ENCODE peak calls at places on chromosomes 1 and 21, in five cellular contexts. E, C, H, G and Q are unnamed samples.

GRCh38 chr1:170714163-170714562 is 50.2 kb downstream of the PRRX1 start:
- DNase-seq in E (no peak), H (no peak), C (no peak), G (no peak), Q (no peak)

GRCh38 chr1:109828756-109829505 is 65.2 kb upstream of the EPS8L3 start:
- DNase-seq in H (no peak), G (no peak), C (no peak), E (no peak), Q (no peak)

GRCh38 chr1:247385283-247385682 is 30.7 kb upstream of the NLRP3 start:
- DNase-seq in C (no peak), H (no peak), E (no peak), G (no peak), Q (no peak)

GRCh38 chr1:222798111-222798510 is 16.7 kb upstream of the DISP1 start:
- DNase-seq in C (no peak), G (no peak), E (no peak), H (peak), Q (no peak)

GRCh38 chr1:240138867-240139266 is 47.2 kb downstream of the FMN2 start:
- DNase-seq in C (no peak), H (no peak), E (no peak), G (no peak), Q (no peak)

GRCh38 chr21:33478858-33479678 is 706 bp downstream of the TMEM50B start:
- DNase-seq in C (no peak), E (peak), H (peak), G (peak), Q (peak)

GRCh38 chr1:218344814-218345672 is at the start of gene TGFB2:
- DNase-seq in C (peak), E (no peak), G (no peak), H (peak), Q (peak)

GRCh38 chr1:112626887-112627286 is 7.3 kb downstream of the CAPZA1 start:
- DNase-seq in C (no peak), H (no peak), E (no peak), G (no peak), Q (no peak)

GRCh38 chr1:23421752-23422312 is 2.7 kb downstream of the TCEA3 start:
- DNase-seq in H (no peak), C (peak), E (no peak), G (no peak), Q (no peak)

GRCh38 chr1:56194911-56195310 is 384.5 kb downstream of the PLPP3 start:
- DNase-seq in H (no peak), G (no peak), E (no peak), C (no peak), Q (no peak)

GRCh38 chr1:67294836-67295622 is 12.6 kb upstream of the IL12RB2 start:
- DNase-seq in H (no peak), G (no peak), E (no peak), C (no peak), Q (no peak)

GRCh38 chr1:21586222-21586621 is 77.0 kb downstream of the ALPL start:
- DNase-seq in E (no peak), C (no peak), H (no peak), G (no peak), Q (no peak)

GRCh38 chr1:53138991-53139884 is 3.2 kb downstream of the SLC1A7 start:
- DNase-seq in C (no peak), G (no peak), H (no peak), E (no peak), Q (no peak)

GRCh38 chr1:16155537-16156410 is at the start of gene EPHA2:
- DNase-seq in G (peak), C (peak), E (no peak), H (peak), Q (peak)

GRCh38 chr1:226649780-226650179 is 89.3 kb downstream of the ITPKB start:
- DNase-seq in G (no peak), H (no peak), E (peak), C (no peak), Q (peak)

GRCh38 chr1:38217316-38217715 is 170.7 kb upstream of the POU3F1 start:
- DNase-seq in G (no peak), C (no peak), E (no peak), H (no peak), Q (no peak)

GRCh38 chr1:38209986-38210385 is 163.4 kb upstream of the POU3F1 start:
- DNase-seq in G (no peak), E (no peak), C (no peak), H (no peak), Q (no peak)

GRCh38 chr1:38208720-38209632 is 162.4 kb upstream of the POU3F1 start:
- DNase-seq in G (no peak), C (no peak), H (no peak), E (no peak), Q (no peak)

GRCh38 chr1:38210612-38211177 is 164.1 kb upstream of the POU3F1 start:
- DNase-seq in G (no peak), C (no peak), H (no peak), E (no peak), Q (no peak)

DNA sequence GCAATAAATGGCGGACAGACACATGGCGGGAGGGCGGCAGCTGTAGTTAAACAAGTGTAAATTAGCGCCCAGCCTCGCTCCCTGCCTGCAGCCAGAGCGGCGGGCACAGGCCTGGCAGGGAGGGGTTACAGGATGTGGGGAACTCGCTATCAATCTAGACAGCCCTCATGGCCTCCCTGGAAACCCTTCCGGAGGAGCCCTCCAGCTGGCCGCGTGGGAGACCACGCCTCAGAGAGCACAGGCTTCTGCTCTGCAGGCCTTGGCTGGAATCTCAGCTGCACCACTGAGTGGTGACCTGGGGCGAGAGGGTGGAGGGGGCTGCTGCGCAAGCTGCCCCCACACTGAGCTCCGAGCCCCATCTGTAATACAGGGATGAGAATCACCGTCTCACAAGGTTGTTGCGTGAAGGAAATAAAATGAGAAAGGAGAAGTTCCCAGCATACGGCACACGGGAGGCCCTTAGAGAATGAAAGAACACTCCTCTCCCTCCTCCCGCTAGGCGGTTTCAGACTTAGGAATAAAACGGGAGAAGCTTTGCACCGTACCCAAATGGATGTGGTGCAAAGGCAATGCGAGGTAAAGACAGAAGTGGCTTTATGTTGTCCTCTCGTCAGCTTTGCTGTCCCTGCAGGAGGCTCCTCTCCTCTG is 167.3 kb upstream of the POU3F1 start:
- DNase-seq in G (no peak), E (no peak), H (no peak), C (no peak), Q (no peak)
- TF ChIP-seq CTCF in G (no peak), E (no peak), H (no peak), C (no peak), Q (no peak)

GRCh38 chr1:231091853-231092301 is 51.8 kb upstream of the FAM89A start:
- DNase-seq in E (peak), C (no peak), G (no peak), H (peak), Q (no peak)
- TF ChIP-seq CTCF in E (peak), C (no peak), G (peak), H (peak), Q (peak)

GRCh38 chr1:1349256-1350012 is at the start of gene DVL1:
- DNase-seq in C (peak), G (peak), E (peak), H (peak), Q (peak)
- TF ChIP-seq CTCF in C (peak), G (peak), E (peak), H (no peak), Q (peak)

GRCh38 chr1:58155418-58156123 is 391.0 kb downstream of the OMA1 start:
- DNase-seq in E (no peak), C (no peak), H (peak), G (no peak), Q (no peak)
- TF ChIP-seq CTCF in E (no peak), C (no peak), H (peak), G (peak), Q (peak)

GRCh38 chr1:36087233-36088123 is 1.2 kb upstream of the ADPRS start:
- DNase-seq in E (no peak), C (no peak), G (no peak), H (no peak), Q (no peak)
- TF ChIP-seq CTCF in E (no peak), C (no peak), G (no peak), H (no peak), Q (no peak)

GRCh38 chr21:28193189-28193588 is 799.5 kb downstream of the LTN1 start:
- DNase-seq in E (no peak), C (no peak), G (no peak), H (no peak), Q (no peak)
- TF ChIP-seq CTCF in E (no peak), C (no peak), G (no peak), H (no peak), Q (no peak)

DNA sequence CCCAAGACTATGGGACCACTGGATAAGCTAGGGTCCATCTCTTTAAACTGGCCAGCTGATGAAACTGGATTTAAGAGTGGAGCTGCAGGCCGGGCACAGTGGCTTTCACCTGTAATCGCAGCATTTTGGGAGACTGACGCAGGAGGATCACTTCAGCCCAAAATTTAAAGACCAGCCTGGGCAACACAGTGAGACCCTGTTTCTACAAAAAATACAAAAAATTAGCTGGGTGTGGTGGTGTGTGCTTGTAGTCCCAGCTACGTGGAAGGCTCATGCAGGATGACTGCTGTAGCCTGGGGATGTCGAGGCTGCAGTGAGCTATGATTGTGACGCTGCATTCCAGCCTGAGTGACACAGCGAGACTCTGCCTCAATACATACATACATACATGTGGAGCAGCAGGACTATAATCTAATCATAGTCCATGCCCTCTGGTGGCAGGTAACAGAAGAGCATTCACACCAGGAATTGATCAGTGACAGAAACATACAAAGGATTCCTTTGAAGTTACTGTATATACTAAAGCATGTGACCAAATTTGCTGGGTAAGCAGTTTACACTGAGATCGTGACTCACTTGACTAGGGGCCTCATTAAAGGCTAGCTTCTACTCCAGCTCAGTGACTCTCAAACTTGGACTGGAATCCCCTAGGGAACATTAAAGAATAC is 101.5 kb upstream of the SLFNL1 start:
- DNase-seq in G (no peak), C (peak), H (peak), E (no peak), Q (no peak)
- TF ChIP-seq CTCF in G (peak), C (no peak), H (peak), E (no peak), Q (peak)

GRCh38 chr1:9719978-9720722 is 68.6 kb downstream of the PIK3CD start:
- DNase-seq in C (no peak), E (peak), H (no peak), G (no peak), Q (no peak)
- TF ChIP-seq CTCF in C (no peak), E (no peak), H (no peak), G (no peak), Q (no peak)

GRCh38 chr1:3119061-3119460 is 50.1 kb downstream of the PRDM16 start:
- DNase-seq in E (no peak), G (no peak), H (no peak), C (no peak), Q (no peak)

GRCh38 chr1:3120994-3121393 is 52.0 kb downstream of the PRDM16 start:
- DNase-seq in E (no peak), G (no peak), H (no peak), C (no peak), Q (no peak)

GRCh38 chr1:3117879-3118278 is 48.9 kb downstream of the PRDM16 start:
- DNase-seq in E (no peak), C (no peak), G (no peak), H (no peak), Q (no peak)

GRCh38 chr1:3121401-3122215 is 52.6 kb downstream of the PRDM16 start:
- DNase-seq in E (no peak), G (no peak), H (no peak), C (no peak), Q (no peak)

GRCh38 chr1:3119748-3120524 is 50.9 kb downstream of the PRDM16 start:
- DNase-seq in H (no peak), E (no peak), C (no peak), G (no peak), Q (no peak)
- TF ChIP-seq CTCF in H (no peak), E (no peak), C (no peak), G (no peak), Q (no peak)